ENCODE peak calls at places on chromosomes 11 and 22, in five cellular contexts. A is tibial artery, J is neuronal stem cell, K is neural progenitor cell, B is right lobe of liver. G is an unnamed sample.

GRCh38 chr11:3710485-3711259 is 39.5 kb upstream of the CHRNA10 start:
- DNase-seq in B (no peak), J (no peak), A (no peak), K (no peak), G (no peak)

GRCh38 chr11:2355000-2355644 is 22.0 kb upstream of the CD81 start:
- DNase-seq in B (no peak), J (no peak), A (no peak), K (no peak), G (no peak)

GRCh38 chr11:75429902-75430691 is 2.9 kb downstream of the KLHL35 start:
- DNase-seq in J (no peak), K (peak), A (peak), B (no peak), G (peak)

GRCh38 chr22:42459273-42460040 is 27.3 kb upstream of the NFAM1 start:
- DNase-seq in A (no peak), K (no peak), B (no peak), J (no peak), G (no peak)

GRCh38 chr22:30267382-30268302 is 991 bp upstream of the OSM start:
- DNase-seq in B (peak), J (no peak), K (no peak), A (no peak), G (peak)

GRCh38 chr11:66316849-66317251 is at the start of gene CD248:
- DNase-seq in K (peak), B (no peak), A (peak), J (no peak), G (no peak)

GRCh38 chr22:20758688-20759087 is 15.2 kb upstream of the SERPIND1 start:
- DNase-seq in A (no peak), K (peak), J (no peak), B (peak), G (no peak)

GRCh38 chr22:25364736-25365241 is 145.3 kb downstream of the CRYBB2 start:
- DNase-seq in A (peak), B (no peak), K (no peak), J (no peak), G (no peak)

GRCh38 chr11:85094795-85095194 is 532.3 kb downstream of the DLG2 start:
- DNase-seq in A (no peak), K (no peak), J (no peak), B (no peak), G (no peak)

GRCh38 chr11:132137981-132138313 is 767.5 kb downstream of the NTM start:
- DNase-seq in J (no peak), B (no peak), K (no peak), A (no peak), G (no peak)

GRCh38 chr11:62831520-62832345 is at the start of gene STX5:
- DNase-seq in K (peak), J (peak), B (peak), A (peak), G (peak)

GRCh38 chr22:50009251-50009650 is 3.3 kb downstream of the IL17REL start:
- DNase-seq in A (no peak), K (no peak), J (no peak), B (no peak), G (no peak)

GRCh38 chr11:119764108-119764874 is 35.3 kb upstream of the NECTIN1 start:
- DNase-seq in J (no peak), B (peak), A (peak), K (peak), G (no peak)

GRCh38 chr11:92740251-92740650 is 229.2 kb upstream of the MTNR1B start:
- DNase-seq in B (no peak), J (no peak), K (no peak), A (no peak), G (no peak)

GRCh38 chr11:107385361-107385982 is 72.2 kb downstream of the CWF19L2 start:
- DNase-seq in A (no peak), B (no peak), K (no peak), J (no peak), G (no peak)

GRCh38 chr22:47059076-47059475 is 296.6 kb downstream of the TBC1D22A start:
- DNase-seq in B (no peak), A (no peak), K (no peak), J (no peak), G (no peak)

GRCh38 chr11:60396790-60397189 is 531 bp downstream of the MS4A14 start:
- DNase-seq in B (no peak), J (no peak), A (peak), K (no peak), G (no peak)

GRCh38 chr11:121466063-121466794 is 13.5 kb upstream of the SORL1-AS1 start:
- DNase-seq in J (no peak), K (peak), B (peak), A (peak), G (peak)

GRCh38 chr11:130671801-130672700 is 223.6 kb downstream of the ADAMTS15 start:
- DNase-seq in K (peak), A (peak), B (no peak), J (peak), G (no peak)

GRCh38 chr11:11979487-11980117 is 28.8 kb downstream of the DKK3 start:
- DNase-seq in J (no peak), B (no peak), A (no peak), K (no peak), G (no peak)

GRCh38 chr11:65498042-65498726 is 661 bp upstream of the MALAT1 start:
- DNase-seq in K (peak), A (peak), B (peak), J (no peak), G (peak)

GRCh38 chr11:118370774-118371173 is 11.4 kb downstream of the UBE4A start:
- DNase-seq in J (no peak), K (no peak), A (no peak), B (no peak), G (no peak)

GRCh38 chr11:32434387-32435151 is 770 bp downstream of the WT1 start:
- DNase-seq in J (no peak), B (no peak), K (peak), A (no peak), G (no peak)

GRCh38 chr11:32435511-32435946 is at the start of gene WT1:
- DNase-seq in K (peak), J (no peak), B (no peak), A (no peak), G (no peak)

GRCh38 chr11:32435947-32436750 is 810 bp upstream of the WT1 start:
- DNase-seq in J (no peak), B (no peak), A (no peak), K (peak), G (no peak)

GRCh38 chr11:32434116-32434386 is 1.3 kb downstream of the WT1 start:
- DNase-seq in A (no peak), B (no peak), K (no peak), J (no peak), G (no peak)

GRCh38 chr11:32435152-32435480 is 223 bp downstream of the WT1 start:
- DNase-seq in B (no peak), J (no peak), K (no peak), A (no peak), G (no peak)
- H3K4me3 ChIP-seq in B (peak), J (no peak), K (peak), A (no peak), G (no peak)

DNA sequence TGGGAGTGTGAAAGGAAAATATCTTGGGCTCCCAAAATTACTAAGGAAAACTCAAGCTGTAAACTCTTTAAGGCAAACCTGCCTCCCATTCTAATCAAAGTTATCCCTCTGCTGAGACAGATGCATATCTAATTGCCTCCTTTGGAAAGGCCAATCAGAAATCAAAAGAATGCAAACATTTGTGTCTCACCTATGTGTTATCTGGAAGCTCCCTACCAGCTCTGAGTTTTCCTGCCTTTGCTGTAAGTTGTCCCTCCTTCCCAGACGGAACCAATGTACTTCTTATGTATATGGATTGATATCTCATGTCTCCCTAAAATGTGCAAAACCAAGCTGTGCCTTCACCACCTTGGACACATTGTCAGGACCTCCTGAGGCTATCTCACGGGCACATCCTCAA is 95.8 kb downstream of the AASDHPPT start:
- DNase-seq in A (no peak), K (no peak), J (no peak), B (no peak), G (no peak)
- H3K27ac ChIP-seq in A (no peak), K (no peak), J (no peak), B (no peak), G (no peak)

DNA sequence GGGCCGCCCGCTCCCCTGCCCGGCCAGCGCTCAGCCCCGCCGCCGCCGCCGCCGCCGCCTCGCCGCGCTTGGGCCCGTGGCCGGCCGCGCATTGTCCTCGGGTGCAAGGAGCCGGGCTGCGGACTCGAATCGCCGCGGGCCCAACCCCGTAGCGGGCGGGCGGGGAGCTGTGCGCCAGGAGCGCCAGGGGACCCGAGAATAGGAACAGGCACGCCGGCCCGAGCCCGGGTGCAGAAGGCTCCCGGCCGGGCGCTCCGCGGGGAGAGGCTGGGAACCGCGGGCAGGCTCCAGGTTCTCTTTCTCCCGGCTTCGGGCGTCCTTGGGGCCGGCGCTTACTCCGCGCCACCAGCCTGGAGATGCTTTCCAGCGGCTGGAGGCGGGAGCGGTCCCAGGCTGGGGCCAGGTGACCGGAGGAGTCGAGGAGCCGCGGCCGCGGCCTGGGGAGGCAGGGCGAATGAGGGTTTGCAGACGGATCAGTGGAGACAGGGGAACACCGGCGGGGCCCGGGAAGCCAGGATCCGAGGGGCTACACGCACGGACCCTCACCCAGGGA is 636 bp downstream of the PKNOX2 start:
- DNase-seq in K (peak), A (peak), B (no peak), J (peak), G (no peak)
- H3K4me3 ChIP-seq in K (peak), A (peak), B (peak), J (peak), G (peak)

GRCh38 chr11:125935056-125935455 is 10.8 kb upstream of the VSIG10L2 start:
- DNase-seq in B (no peak), J (no peak), A (no peak), K (no peak), G (no peak)
- H3K27ac ChIP-seq in B (no peak), J (no peak), A (no peak), K (no peak), G (no peak)

GRCh38 chr11:72471005-72471898 is 36.9 kb upstream of the CLPB start:
- DNase-seq in B (peak), A (peak), J (peak), K (peak), G (peak)
- H3K4me3 ChIP-seq in B (no peak), A (no peak), J (no peak), K (peak), G (no peak)

G was measured in naive thymus-derived CD4-positive, alpha-beta T cell.